ENCODE peak calls at places on chromosomes 12 and 14, in ten cellular contexts. D is activated CD4-positive, alpha-beta T cell treated with anti-CD3 and anti-CD28 coated beads, Interleukin-2, amount 50 U/mL, for 1 hour; R is GM20000; B is hypothalamus; I is omental fat pad; V is Caco-2; X is DMS79 treated with DMSO at 0.1 percent for 48 hours; W is NCI-H526 treated with DMSO at 0.1 percent for 48 hours; J is pulmonary artery endothelial cell; E is iPS DF 6.9. C is an unnamed sample.

GRCh38 chr12:111428728-111429175 is 23.0 kb downstream of the SH2B3 start:
- DNase-seq in D (no peak), R (no peak), B (peak; percentile 20), I (no peak), V (no peak), X (no peak), W (no peak), J (no peak), E (no peak), C (peak; percentile 83)

GRCh38 chr12:67427336-67427735 is 158.2 kb downstream of the CAND1 start:
- DNase-seq in D (no peak), R (no peak), B (no peak), I (no peak), V (no peak), X (no peak), W (no peak), J (no peak), E (no peak), C (no peak)

GRCh38 chr12:103503546-103504480 is 8.0 kb upstream of the C12orf42 start:
- DNase-seq in D (peak; percentile 62), R (peak; percentile 58), B (no peak), I (no peak), V (peak; percentile 45), X (no peak), W (no peak), J (no peak), E (no peak), C (peak; percentile 76)

GRCh38 chr12:57180321-57180989 is 33.0 kb upstream of the LRP1-AS start:
- DNase-seq in D (no peak), R (no peak), B (no peak), I (no peak), V (no peak), X (no peak), W (no peak), J (no peak), E (no peak), C (no peak)

GRCh38 chr14:96091149-96091693 is 52.1 kb downstream of the C14orf132 start:
- DNase-seq in D (no peak), R (no peak), B (no peak), I (no peak), V (no peak), X (peak; percentile 79), W (no peak), J (no peak), E (no peak), C (no peak)

GRCh38 chr12:42162198-42162597 is 17.5 kb upstream of the GXYLT1 start:
- DNase-seq in D (no peak), R (no peak), B (no peak), I (no peak), V (no peak), X (no peak), W (no peak), J (no peak), E (no peak), C (no peak)

GRCh38 chr12:55636116-55636655 is 506 bp upstream of the OR10P1 start:
- DNase-seq in D (no peak), R (no peak), B (no peak), I (no peak), V (no peak), X (no peak), W (no peak), J (no peak), E (no peak), C (no peak)

GRCh38 chr14:43479751-43480150 is 1027.3 kb downstream of the FSCB start:
- DNase-seq in D (no peak), R (no peak), B (no peak), I (no peak), V (no peak), X (no peak), W (no peak), J (no peak), E (no peak), C (no peak)

GRCh38 chr12:53983580-53984572 is 1.1 kb upstream of the HOXC10 start:
- DNase-seq in D (no peak), R (no peak), B (no peak), I (no peak), V (peak; percentile 30), X (no peak), W (no peak), J (no peak), E (no peak), C (no peak)

GRCh38 chr12:64782181-64782580 is 23.0 kb upstream of the GNS start:
- DNase-seq in D (no peak), R (peak; percentile 25), B (no peak), I (no peak), V (no peak), X (no peak), W (no peak), J (no peak), E (no peak), C (no peak)

GRCh38 chr12:21551811-21552469 is 25.8 kb downstream of the SPX start:
- DNase-seq in D (no peak), R (no peak), B (no peak), I (no peak), V (no peak), X (no peak), W (no peak), J (no peak), E (no peak), C (no peak)

GRCh38 chr12:57803317-57803893 is 15.1 kb downstream of the AVIL start:
- DNase-seq in D (peak; percentile 42), R (peak; percentile 38), B (no peak), I (no peak), V (peak; percentile 47), X (no peak), W (no peak), J (no peak), E (peak; percentile 31), C (no peak)

GRCh38 chr14:61562321-61563161 is 132.8 kb upstream of the HIF1A start:
- DNase-seq in D (no peak), R (no peak), B (no peak), I (peak; percentile 20), V (no peak), X (peak; percentile 87), W (no peak), J (peak; percentile 72), E (no peak), C (no peak)

GRCh38 chr12:9632766-9633165 is 25.1 kb upstream of the KLRB1 start:
- DNase-seq in D (no peak), R (no peak), B (no peak), I (no peak), V (no peak), X (no peak), W (no peak), J (no peak), E (no peak), C (no peak)

C was measured in Peyer's patch.